ENCODE peak calls at places on chromosomes 13 and 19, in ten cellular contexts. N is activated naive CD4-positive, alpha-beta T cell; T is T-helper 1 cell; V is activated CD4-positive, alpha-beta T cell treated with anti-CD3 and anti-CD28 coated beads, Interleukin-2, amount 50 U/mL, for 48 hours; G is pons; B is hypothalamus; L is GM10248; C is NCI-H1436; Y is activated naive CD8-positive, alpha-beta T cell treated with anti-CD3 and anti-CD28 coated beads for 36 hours; P is cardiac fibroblast. A is an unnamed sample.

GRCh38 chr13:26246154-26246553 is 7.8 kb upstream of the CDK8 start:
- DNase-seq in V (no peak), B (no peak), L (no peak), T (no peak), Y (no peak), C (no peak), G (no peak), P (no peak), N (no peak), A (no peak)

GRCh38 chr19:9043524-9043923 is 33.3 kb upstream of the MUC16 start:
- DNase-seq in C (no peak), T (no peak), G (no peak), L (no peak), Y (no peak), P (no peak), B (no peak), V (no peak), N (no peak), A (no peak)

GRCh38 chr13:36858285-36858684 is 39.3 kb downstream of the RFXAP start:
- DNase-seq in V (no peak), P (peak), Y (no peak), T (peak), C (peak), N (no peak), G (peak), L (peak), B (no peak), A (no peak)

GRCh38 chr19:3398114-3398899 is 31.9 kb downstream of the NFIC start:
- DNase-seq in T (no peak), G (peak), C (no peak), L (no peak), Y (no peak), N (no peak), P (no peak), B (no peak), V (no peak), A (no peak)

GRCh38 chr19:58002384-58003152 is at the start of gene ZNF606:
- DNase-seq in T (peak), P (peak), C (peak), Y (peak), B (peak), V (peak), N (peak), L (peak), G (peak), A (peak)

GRCh38 chr13:30376426-30377311 is 45.6 kb upstream of the UBE2L5 start:
- DNase-seq in N (no peak), P (no peak), V (peak), L (peak), B (no peak), T (peak), Y (peak), C (peak), G (no peak), A (peak)

GRCh38 chr19:389935-390289 is 19.0 kb downstream of the C2CD4C start:
- DNase-seq in T (no peak), C (no peak), G (no peak), V (no peak), L (no peak), B (no peak), P (no peak), Y (no peak), N (no peak), A (no peak)

GRCh38 chr19:48373567-48373966 is 9.4 kb downstream of the SYNGR4 start:
- DNase-seq in N (no peak), Y (no peak), L (no peak), P (no peak), G (no peak), T (no peak), C (no peak), V (no peak), B (no peak), A (no peak)

GRCh38 chr19:35247526-35248309 is 1.1 kb upstream of the LSR start:
- DNase-seq in C (peak), L (peak), T (peak), N (no peak), G (no peak), P (no peak), V (peak), B (no peak), Y (peak), A (no peak)

GRCh38 chr13:112771877-112772538 is 82.2 kb downstream of the ATP11A start:
- DNase-seq in Y (no peak), C (no peak), V (no peak), B (no peak), T (no peak), G (no peak), P (no peak), N (no peak), L (no peak), A (no peak)

GRCh38 chr19:51258165-51258564 is 7.3 kb downstream of the SIGLECL1 start:
- DNase-seq in G (no peak), T (peak), V (no peak), C (no peak), L (no peak), B (no peak), P (no peak), Y (no peak), N (no peak), A (no peak)

GRCh38 chr13:49026851-49027250 is 51.1 kb downstream of the FNDC3A start:
- DNase-seq in V (no peak), B (no peak), G (no peak), T (no peak), C (no peak), P (peak), Y (no peak), N (no peak), L (no peak), A (no peak)

GRCh38 chr13:30618186-30618937 is 642 bp downstream of the USPL1 start:
- DNase-seq in C (no peak), Y (peak), B (no peak), L (no peak), P (no peak), N (no peak), V (no peak), G (peak), T (no peak), A (peak)

GRCh38 chr13:95038949-95039348 is 262.3 kb downstream of the ABCC4 start:
- DNase-seq in T (no peak), V (no peak), L (no peak), Y (no peak), P (no peak), G (no peak), B (no peak), C (no peak), N (no peak), A (no peak)

GRCh38 chr19:48745208-48745995 is 1.3 kb downstream of the IZUMO1 start:
- DNase-seq in C (peak), N (no peak), L (peak), P (peak), V (peak), T (peak), G (peak), B (no peak), Y (peak), A (peak)

GRCh38 chr13:112943309-112944125 is 25.5 kb upstream of the MCF2L start:
- DNase-seq in T (peak), P (peak), L (peak), V (peak), Y (peak), B (no peak), N (no peak), C (peak), G (no peak), A (no peak)